ENCODE peak calls at places on chromosome 9, in eight cellular contexts. One of them, this sample, is unnamed.
A peak's percentile ranks its signal among the peaks of the same experiment; 100 is the strongest.

GRCh38 chr9:111731916-111732315 is 62.8 kb downstream of the SHOC1 start:
- DNase-seq in mesenchymal stem cell: peak; percentile 16
- DNase-seq in adipocyte: no peak
- DNase-seq in PC-9: no peak
- DNase-seq in CD8-positive, alpha-beta T cell: no peak
- DNase-seq in SK-N-SH: no peak
- DNase-seq in Karpas-422: no peak
- DNase-seq in A549: no peak
- DNase-seq in this sample: no peak

GRCh38 chr9:76512826-76513225 is 53.8 kb downstream of the GCNT1 start:
- DNase-seq in mesenchymal stem cell: peak; percentile 71
- DNase-seq in adipocyte: peak; percentile 54
- DNase-seq in PC-9: no peak
- DNase-seq in CD8-positive, alpha-beta T cell: no peak
- DNase-seq in SK-N-SH: no peak
- DNase-seq in Karpas-422: no peak
- DNase-seq in A549: no peak
- DNase-seq in this sample: peak; percentile 56

GRCh38 chr9:15543033-15543791 is 9.6 kb upstream of the CCDC171 start:
- DNase-seq in mesenchymal stem cell: no peak
- DNase-seq in adipocyte: no peak
- DNase-seq in PC-9: peak; percentile 63
- DNase-seq in CD8-positive, alpha-beta T cell: no peak
- DNase-seq in SK-N-SH: no peak
- DNase-seq in Karpas-422: no peak
- DNase-seq in A549: peak; percentile 16
- DNase-seq in this sample: peak; percentile 11

GRCh38 chr9:116490321-116490720 is 196.8 kb upstream of the TRIM32 start:
- DNase-seq in mesenchymal stem cell: peak; percentile 17
- DNase-seq in adipocyte: no peak
- DNase-seq in PC-9: no peak
- DNase-seq in CD8-positive, alpha-beta T cell: no peak
- DNase-seq in SK-N-SH: no peak
- DNase-seq in Karpas-422: no peak
- DNase-seq in A549: no peak
- DNase-seq in this sample: no peak

GRCh38 chr9:124066783-124067563 is 55.4 kb downstream of the LHX2 start:
- DNase-seq in mesenchymal stem cell: no peak
- DNase-seq in adipocyte: no peak
- DNase-seq in PC-9: no peak
- DNase-seq in CD8-positive, alpha-beta T cell: no peak
- DNase-seq in SK-N-SH: no peak
- DNase-seq in Karpas-422: no peak
- DNase-seq in A549: no peak
- DNase-seq in this sample: no peak

GRCh38 chr9:69078581-69078980 is 43.0 kb downstream of the FXN start:
- DNase-seq in mesenchymal stem cell: no peak
- DNase-seq in adipocyte: peak; percentile 80
- DNase-seq in PC-9: no peak
- DNase-seq in CD8-positive, alpha-beta T cell: no peak
- DNase-seq in SK-N-SH: no peak
- DNase-seq in Karpas-422: no peak
- DNase-seq in A549: no peak
- DNase-seq in this sample: no peak

GRCh38 chr9:89686134-89686533 is 81.3 kb downstream of the GADD45G start:
- DNase-seq in mesenchymal stem cell: no peak
- DNase-seq in adipocyte: no peak
- DNase-seq in PC-9: no peak
- DNase-seq in CD8-positive, alpha-beta T cell: no peak
- DNase-seq in SK-N-SH: no peak
- DNase-seq in Karpas-422: no peak
- DNase-seq in A549: no peak
- DNase-seq in this sample: no peak

GRCh38 chr9:16304301-16304700 is 566.2 kb downstream of the BNC2 start:
- DNase-seq in mesenchymal stem cell: no peak
- DNase-seq in adipocyte: no peak
- DNase-seq in PC-9: peak; percentile 74
- DNase-seq in CD8-positive, alpha-beta T cell: no peak
- DNase-seq in SK-N-SH: no peak
- DNase-seq in Karpas-422: no peak
- DNase-seq in A549: no peak
- DNase-seq in this sample: no peak

GRCh38 chr9:68822596-68823165 is 117.6 kb downstream of the PIP5K1B start:
- DNase-seq in mesenchymal stem cell: no peak
- DNase-seq in adipocyte: no peak
- DNase-seq in PC-9: no peak
- DNase-seq in CD8-positive, alpha-beta T cell: no peak
- DNase-seq in SK-N-SH: no peak
- DNase-seq in Karpas-422: no peak
- DNase-seq in A549: peak; percentile 4
- DNase-seq in this sample: no peak

GRCh38 chr9:129467739-129468666 is 152.9 kb downstream of the C9orf50 start:
- DNase-seq in mesenchymal stem cell: no peak
- DNase-seq in adipocyte: no peak
- DNase-seq in PC-9: no peak
- DNase-seq in CD8-positive, alpha-beta T cell: no peak
- DNase-seq in SK-N-SH: no peak
- DNase-seq in Karpas-422: no peak
- DNase-seq in A549: no peak
- DNase-seq in this sample: no peak

GRCh38 chr9:120857481-120857880 is 14.8 kb upstream of the PSMD5 start:
- DNase-seq in mesenchymal stem cell: no peak
- DNase-seq in adipocyte: no peak
- DNase-seq in PC-9: no peak
- DNase-seq in CD8-positive, alpha-beta T cell: no peak
- DNase-seq in SK-N-SH: no peak
- DNase-seq in Karpas-422: no peak
- DNase-seq in A549: no peak
- DNase-seq in this sample: no peak

GRCh38 chr9:122129969-122130368 is 29.6 kb downstream of the NDUFA8 start:
- DNase-seq in mesenchymal stem cell: no peak
- DNase-seq in adipocyte: no peak
- DNase-seq in PC-9: no peak
- DNase-seq in CD8-positive, alpha-beta T cell: no peak
- DNase-seq in SK-N-SH: no peak
- DNase-seq in Karpas-422: no peak
- DNase-seq in A549: no peak
- DNase-seq in this sample: no peak

GRCh38 chr9:125538092-125538473 is 168.9 kb downstream of the MAPKAP1 start:
- DNase-seq in mesenchymal stem cell: peak; percentile 86
- DNase-seq in adipocyte: peak; percentile 93
- DNase-seq in PC-9: peak; percentile 92
- DNase-seq in CD8-positive, alpha-beta T cell: no peak
- DNase-seq in SK-N-SH: no peak
- DNase-seq in Karpas-422: no peak
- DNase-seq in A549: peak; percentile 72
- DNase-seq in this sample: peak; percentile 56

GRCh38 chr9:8779478-8779877 is 979.9 kb upstream of the DMAC1 start:
- DNase-seq in mesenchymal stem cell: no peak
- DNase-seq in adipocyte: no peak
- DNase-seq in PC-9: no peak
- DNase-seq in CD8-positive, alpha-beta T cell: no peak
- DNase-seq in SK-N-SH: no peak
- DNase-seq in Karpas-422: no peak
- DNase-seq in A549: no peak
- DNase-seq in this sample: no peak

GRCh38 chr9:80156262-80156661 is 584.5 kb downstream of the TLE4 start:
- DNase-seq in mesenchymal stem cell: no peak
- DNase-seq in adipocyte: no peak
- DNase-seq in PC-9: no peak
- DNase-seq in CD8-positive, alpha-beta T cell: no peak
- DNase-seq in SK-N-SH: no peak
- DNase-seq in Karpas-422: no peak
- DNase-seq in A549: no peak
- DNase-seq in this sample: no peak

GRCh38 chr9:83280259-83280658 is 217.3 kb upstream of the RASEF start:
- DNase-seq in mesenchymal stem cell: peak; percentile 4
- DNase-seq in adipocyte: peak; percentile 10
- DNase-seq in PC-9: no peak
- DNase-seq in CD8-positive, alpha-beta T cell: no peak
- DNase-seq in SK-N-SH: no peak
- DNase-seq in Karpas-422: no peak
- DNase-seq in A549: peak; percentile 10
- DNase-seq in this sample: no peak

GRCh38 chr9:108889649-108890067 is 27.6 kb downstream of the ACTL7A start:
- DNase-seq in mesenchymal stem cell: peak; percentile 11
- DNase-seq in adipocyte: peak; percentile 40
- DNase-seq in PC-9: no peak
- DNase-seq in CD8-positive, alpha-beta T cell: no peak
- DNase-seq in SK-N-SH: no peak
- DNase-seq in Karpas-422: no peak
- DNase-seq in A549: peak; percentile 34
- DNase-seq in this sample: no peak

DNA sequence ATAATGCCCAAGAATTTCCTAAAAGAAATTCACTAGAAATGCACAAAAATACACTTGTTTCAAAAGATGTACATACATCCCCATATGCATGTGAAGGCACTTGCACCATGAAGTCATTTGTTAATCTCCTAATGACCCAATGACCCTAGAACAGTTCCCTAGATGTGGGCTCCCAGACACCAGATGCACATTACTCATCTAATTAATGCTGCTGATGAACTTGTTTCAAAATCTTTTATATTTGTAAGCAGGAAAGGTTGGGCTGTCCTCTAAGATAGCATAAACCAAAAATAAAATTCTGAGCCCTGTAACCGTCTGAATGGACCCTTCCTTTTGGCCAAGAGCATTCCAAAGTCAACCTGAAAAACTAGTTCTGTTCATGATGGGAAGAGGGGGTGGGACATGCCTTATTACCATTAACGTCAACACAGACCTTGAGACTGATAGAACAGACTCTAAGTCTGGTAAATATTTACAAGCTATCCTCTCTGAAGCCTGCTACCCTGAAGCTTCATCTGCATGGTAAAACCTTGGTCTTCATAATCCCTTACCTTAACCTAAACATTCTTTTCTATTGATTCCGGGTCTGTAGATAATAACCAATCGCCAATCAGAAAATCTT is 91.0 kb upstream of the DAPK1 start:
- DNase-seq in mesenchymal stem cell: no peak
- DNase-seq in adipocyte: no peak
- DNase-seq in PC-9: peak; percentile 76
- DNase-seq in CD8-positive, alpha-beta T cell: no peak
- DNase-seq in SK-N-SH: no peak
- DNase-seq in Karpas-422: no peak
- DNase-seq in A549: peak; percentile 49
- DNase-seq in this sample: no peak
- H3K4me1 ChIP-seq in mesenchymal stem cell: peaks cover 9% of the 10 kb centered on the region
- H3K4me1 ChIP-seq in adipocyte: peaks cover 16% of the 10 kb centered on the region
- H3K4me1 ChIP-seq in PC-9: peaks cover 53% of the 10 kb centered on the region
- H3K4me1 ChIP-seq in CD8-positive, alpha-beta T cell: no peaks in the 10 kb centered on the region
- H3K4me1 ChIP-seq in SK-N-SH: peaks cover 11% of the 10 kb centered on the region
- H3K4me1 ChIP-seq in Karpas-422: no peaks in the 10 kb centered on the region
- H3K4me1 ChIP-seq in A549: peaks cover 51% of the 10 kb centered on the region
- H3K4me1 ChIP-seq in this sample: peaks cover 27% of the 10 kb centered on the region

DNA sequence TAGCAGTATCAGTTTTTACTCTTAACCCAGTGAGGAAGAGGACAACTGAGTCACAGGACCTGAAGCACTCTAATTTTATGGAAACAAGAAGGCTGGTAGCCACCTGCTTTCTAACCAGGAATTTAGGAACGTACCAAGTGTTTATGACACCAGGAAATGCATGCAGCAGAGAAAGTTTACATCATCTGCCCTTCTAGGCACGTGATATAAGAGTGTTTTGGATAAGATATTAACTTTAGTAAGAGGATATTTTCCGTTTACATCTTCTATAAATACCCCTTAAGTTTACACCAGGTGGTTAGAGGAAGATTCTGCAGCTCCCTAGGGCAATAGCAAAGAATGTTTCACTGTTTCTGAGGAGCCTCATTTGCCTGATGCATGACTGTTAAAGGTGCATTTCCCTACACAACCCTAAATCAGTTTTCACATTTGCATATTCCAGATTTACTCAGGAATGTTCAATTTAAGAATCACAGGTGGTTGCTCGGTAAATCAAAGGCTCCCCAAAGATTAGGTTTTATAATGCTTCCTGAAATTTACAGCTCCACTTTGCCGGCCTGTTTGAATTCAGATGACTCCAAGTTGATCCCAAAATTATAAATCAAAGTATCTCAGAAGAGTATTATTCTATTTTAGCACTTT is 1.8 kb downstream of the TSC1 start:
- DNase-seq in mesenchymal stem cell: peak; percentile 56
- DNase-seq in adipocyte: peak; percentile 32
- DNase-seq in PC-9: no peak
- DNase-seq in CD8-positive, alpha-beta T cell: no peak
- DNase-seq in SK-N-SH: no peak
- DNase-seq in Karpas-422: peak; percentile 93
- DNase-seq in A549: no peak
- DNase-seq in this sample: no peak
- H3K4me3 ChIP-seq in mesenchymal stem cell: peak overlapping the region; percentile 79
- H3K4me3 ChIP-seq in adipocyte: peak overlapping the region; percentile 95
- H3K4me3 ChIP-seq in PC-9: peak overlapping the region; percentile 97
- H3K4me3 ChIP-seq in CD8-positive, alpha-beta T cell: no peak overlapping the region
- H3K4me3 ChIP-seq in SK-N-SH: peak overlapping the region; percentile 84
- H3K4me3 ChIP-seq in Karpas-422: peak overlapping the region; percentile 93
- H3K4me3 ChIP-seq in A549: no peak overlapping the region
- H3K4me3 ChIP-seq in this sample: no peak overlapping the region

GRCh38 chr9:96457266-96457665 is 7.3 kb downstream of the HABP4 start:
- DNase-seq in mesenchymal stem cell: peak; percentile 26
- DNase-seq in adipocyte: no peak
- DNase-seq in PC-9: no peak
- DNase-seq in CD8-positive, alpha-beta T cell: no peak
- DNase-seq in SK-N-SH: no peak
- DNase-seq in Karpas-422: no peak
- DNase-seq in A549: no peak
- DNase-seq in this sample: no peak

GRCh38 chr9:96450613-96451544 is 910 bp downstream of the HABP4 start:
- DNase-seq in mesenchymal stem cell: peak; percentile 57
- DNase-seq in adipocyte: peak; percentile 58
- DNase-seq in PC-9: no peak
- DNase-seq in CD8-positive, alpha-beta T cell: peak; percentile 66
- DNase-seq in SK-N-SH: peak; percentile 77
- DNase-seq in Karpas-422: no peak
- DNase-seq in A549: peak; percentile 29
- DNase-seq in this sample: peak; percentile 30

GRCh38 chr9:96449844-96450612 is at the start of gene HABP4:
- DNase-seq in mesenchymal stem cell: peak; percentile 94
- DNase-seq in adipocyte: peak; percentile 99
- DNase-seq in PC-9: peak; percentile 74
- DNase-seq in CD8-positive, alpha-beta T cell: peak; percentile 97
- DNase-seq in SK-N-SH: peak; percentile 97
- DNase-seq in Karpas-422: peak; percentile 97
- DNase-seq in A549: peak; percentile 92
- DNase-seq in this sample: peak; percentile 90

GRCh38 chr9:96449522-96449843 is 486 bp upstream of the HABP4 start:
- DNase-seq in mesenchymal stem cell: no peak
- DNase-seq in adipocyte: no peak
- DNase-seq in PC-9: no peak
- DNase-seq in CD8-positive, alpha-beta T cell: no peak
- DNase-seq in SK-N-SH: no peak
- DNase-seq in Karpas-422: no peak
- DNase-seq in A549: no peak
- DNase-seq in this sample: no peak

GRCh38 chr9:96453625-96454024 is 3.7 kb downstream of the HABP4 start:
- DNase-seq in mesenchymal stem cell: peak; percentile 40
- DNase-seq in adipocyte: peak; percentile 69
- DNase-seq in PC-9: no peak
- DNase-seq in CD8-positive, alpha-beta T cell: no peak
- DNase-seq in SK-N-SH: peak; percentile 57
- DNase-seq in Karpas-422: no peak
- DNase-seq in A549: peak; percentile 66
- DNase-seq in this sample: no peak
- H3K4me1 ChIP-seq in mesenchymal stem cell: peaks cover 2% of the 10 kb centered on the region
- H3K4me1 ChIP-seq in adipocyte: peaks cover 22% of the 10 kb centered on the region
- H3K4me1 ChIP-seq in PC-9: peaks cover 9% of the 10 kb centered on the region
- H3K4me1 ChIP-seq in CD8-positive, alpha-beta T cell: peaks cover 12% of the 10 kb centered on the region
- H3K4me1 ChIP-seq in SK-N-SH: peaks cover 17% of the 10 kb centered on the region
- H3K4me1 ChIP-seq in Karpas-422: peaks cover 13% of the 10 kb centered on the region
- H3K4me1 ChIP-seq in A549: peaks cover 12% of the 10 kb centered on the region
- H3K4me1 ChIP-seq in this sample: peaks cover 7% of the 10 kb centered on the region

GRCh38 chr9:4237748-4238511 is 61.9 kb downstream of the GLIS3 start:
- DNase-seq in mesenchymal stem cell: peak; percentile 53
- DNase-seq in adipocyte: no peak
- DNase-seq in PC-9: no peak
- DNase-seq in CD8-positive, alpha-beta T cell: no peak
- DNase-seq in SK-N-SH: no peak
- DNase-seq in Karpas-422: no peak
- DNase-seq in A549: no peak
- DNase-seq in this sample: peak; percentile 60
- H3K4me3 ChIP-seq in mesenchymal stem cell: peak overlapping the region; percentile 20
- H3K4me3 ChIP-seq in adipocyte: peak overlapping the region; percentile 14
- H3K4me3 ChIP-seq in PC-9: no peak overlapping the region
- H3K4me3 ChIP-seq in CD8-positive, alpha-beta T cell: peak overlapping the region; percentile 29
- H3K4me3 ChIP-seq in SK-N-SH: no peak overlapping the region
- H3K4me3 ChIP-seq in Karpas-422: no peak overlapping the region
- H3K4me3 ChIP-seq in A549: no peak overlapping the region
- H3K4me3 ChIP-seq in this sample: peak overlapping the region; percentile 5